ENCODE peak calls at places on chromosome 11, in five cellular contexts. One of them, this sample, is unnamed.

GRCh38 chr11:45926001-45926401 is 3.5 kb downstream of the LARGE2 start:
- DNase-seq in activated CD4-positive, alpha-beta T cell treated with anti-CD3 and anti-CD28 coated beads for 36 hours: no peak
- DNase-seq in iris pigment epithelial cell: no peak
- DNase-seq in osteocyte: no peak
- DNase-seq in substantia nigra: no peak
- DNase-seq in this sample: no peak

GRCh38 chr11:118797510-118797909 is 6.5 kb upstream of the DDX6 start:
- DNase-seq in activated CD4-positive, alpha-beta T cell treated with anti-CD3 and anti-CD28 coated beads for 36 hours: no peak
- DNase-seq in iris pigment epithelial cell: no peak
- DNase-seq in osteocyte: no peak
- DNase-seq in substantia nigra: no peak
- DNase-seq in this sample: no peak

GRCh38 chr11:44136176-44136945 is 40.9 kb downstream of the EXT2 start:
- DNase-seq in activated CD4-positive, alpha-beta T cell treated with anti-CD3 and anti-CD28 coated beads for 36 hours: no peak
- DNase-seq in iris pigment epithelial cell: no peak
- DNase-seq in osteocyte: no peak
- DNase-seq in substantia nigra: no peak
- DNase-seq in this sample: no peak

GRCh38 chr11:69538840-69539239 is 57.4 kb downstream of the LINC01488 start:
- DNase-seq in activated CD4-positive, alpha-beta T cell treated with anti-CD3 and anti-CD28 coated beads for 36 hours: no peak
- DNase-seq in iris pigment epithelial cell: no peak
- DNase-seq in osteocyte: no peak
- DNase-seq in substantia nigra: peak; percentile 6
- DNase-seq in this sample: no peak

GRCh38 chr11:16909375-16910035 is 104.7 kb downstream of the PLEKHA7 start:
- DNase-seq in activated CD4-positive, alpha-beta T cell treated with anti-CD3 and anti-CD28 coated beads for 36 hours: peak; percentile 14
- DNase-seq in iris pigment epithelial cell: no peak
- DNase-seq in osteocyte: no peak
- DNase-seq in substantia nigra: no peak
- DNase-seq in this sample: no peak

GRCh38 chr11:35323076-35323868 is 96.1 kb downstream of the SLC1A2 start:
- DNase-seq in activated CD4-positive, alpha-beta T cell treated with anti-CD3 and anti-CD28 coated beads for 36 hours: no peak
- DNase-seq in iris pigment epithelial cell: peak; percentile 17
- DNase-seq in osteocyte: no peak
- DNase-seq in substantia nigra: no peak
- DNase-seq in this sample: no peak

GRCh38 chr11:77630311-77630710 is 7.3 kb downstream of the CLNS1A start:
- DNase-seq in activated CD4-positive, alpha-beta T cell treated with anti-CD3 and anti-CD28 coated beads for 36 hours: no peak
- DNase-seq in iris pigment epithelial cell: no peak
- DNase-seq in osteocyte: no peak
- DNase-seq in substantia nigra: no peak
- DNase-seq in this sample: no peak

GRCh38 chr11:109798521-109798920 is 294.7 kb upstream of the ZC3H12C start:
- DNase-seq in activated CD4-positive, alpha-beta T cell treated with anti-CD3 and anti-CD28 coated beads for 36 hours: no peak
- DNase-seq in iris pigment epithelial cell: peak; percentile 56
- DNase-seq in osteocyte: no peak
- DNase-seq in substantia nigra: no peak
- DNase-seq in this sample: no peak